ENCODE peak calls at places on chromosomes 7 and 10, in eight cellular contexts. One of them, this sample, is unnamed.

GRCh38 chr10:70418229-70418628 is 14.3 kb downstream of the EIF4EBP2 start:
- DNase-seq in GM20000: no peak
- DNase-seq in A549: no peak
- DNase-seq in CD8-positive, alpha-beta T cell: no peak
- DNase-seq in activated CD8-positive, alpha-beta memory T cell treated with anti-CD3 and anti-CD28 coated beads, Interleukin-2, amount 50 U/mL, for 4 hours: no peak
- DNase-seq in iris pigment epithelial cell: peak; percentile 95
- DNase-seq in GM12865: no peak
- DNase-seq in A673: no peak
- DNase-seq in this sample: no peak

GRCh38 chr10:126294451-126294850 is 93.8 kb downstream of the ADAM12 start:
- DNase-seq in iris pigment epithelial cell: no peak
- DNase-seq in GM20000: no peak
- DNase-seq in A673: no peak
- DNase-seq in activated CD8-positive, alpha-beta memory T cell treated with anti-CD3 and anti-CD28 coated beads, Interleukin-2, amount 50 U/mL, for 4 hours: no peak
- DNase-seq in CD8-positive, alpha-beta T cell: no peak
- DNase-seq in GM12865: no peak
- DNase-seq in A549: no peak
- DNase-seq in this sample: no peak

GRCh38 chr7:148911626-148912025 is 27.5 kb upstream of the EZH2 start:
- DNase-seq in A673: no peak
- DNase-seq in GM20000: no peak
- DNase-seq in activated CD8-positive, alpha-beta memory T cell treated with anti-CD3 and anti-CD28 coated beads, Interleukin-2, amount 50 U/mL, for 4 hours: no peak
- DNase-seq in CD8-positive, alpha-beta T cell: no peak
- DNase-seq in A549: no peak
- DNase-seq in iris pigment epithelial cell: no peak
- DNase-seq in GM12865: no peak
- DNase-seq in this sample: no peak

GRCh38 chr10:31822616-31823318 is 105.9 kb downstream of the ARHGAP12 start:
- DNase-seq in CD8-positive, alpha-beta T cell: no peak
- DNase-seq in A549: no peak
- DNase-seq in iris pigment epithelial cell: no peak
- DNase-seq in A673: no peak
- DNase-seq in GM12865: no peak
- DNase-seq in GM20000: no peak
- DNase-seq in activated CD8-positive, alpha-beta memory T cell treated with anti-CD3 and anti-CD28 coated beads, Interleukin-2, amount 50 U/mL, for 4 hours: no peak
- DNase-seq in this sample: no peak

GRCh38 chr7:28473567-28474266 is 61.4 kb downstream of the CREB5 start:
- DNase-seq in CD8-positive, alpha-beta T cell: no peak
- DNase-seq in GM12865: no peak
- DNase-seq in A673: no peak
- DNase-seq in iris pigment epithelial cell: no peak
- DNase-seq in GM20000: no peak
- DNase-seq in activated CD8-positive, alpha-beta memory T cell treated with anti-CD3 and anti-CD28 coated beads, Interleukin-2, amount 50 U/mL, for 4 hours: no peak
- DNase-seq in A549: no peak
- DNase-seq in this sample: no peak

GRCh38 chr7:151776876-151777510 is 99.9 kb downstream of the PRKAG2 start:
- DNase-seq in iris pigment epithelial cell: no peak
- DNase-seq in A673: no peak
- DNase-seq in activated CD8-positive, alpha-beta memory T cell treated with anti-CD3 and anti-CD28 coated beads, Interleukin-2, amount 50 U/mL, for 4 hours: no peak
- DNase-seq in GM12865: no peak
- DNase-seq in GM20000: no peak
- DNase-seq in CD8-positive, alpha-beta T cell: no peak
- DNase-seq in A549: no peak
- DNase-seq in this sample: no peak

GRCh38 chr10:79441433-79441832 is 4.0 kb downstream of the ZCCHC24 start:
- DNase-seq in CD8-positive, alpha-beta T cell: no peak
- DNase-seq in GM12865: no peak
- DNase-seq in A549: no peak
- DNase-seq in A673: no peak
- DNase-seq in activated CD8-positive, alpha-beta memory T cell treated with anti-CD3 and anti-CD28 coated beads, Interleukin-2, amount 50 U/mL, for 4 hours: no peak
- DNase-seq in GM20000: no peak
- DNase-seq in iris pigment epithelial cell: no peak
- DNase-seq in this sample: no peak

GRCh38 chr7:151125459-151125834 is 39.2 kb downstream of the AGAP3 start:
- DNase-seq in GM20000: no peak
- DNase-seq in A673: peak; percentile 61
- DNase-seq in CD8-positive, alpha-beta T cell: no peak
- DNase-seq in GM12865: no peak
- DNase-seq in A549: no peak
- DNase-seq in activated CD8-positive, alpha-beta memory T cell treated with anti-CD3 and anti-CD28 coated beads, Interleukin-2, amount 50 U/mL, for 4 hours: no peak
- DNase-seq in iris pigment epithelial cell: no peak
- DNase-seq in this sample: no peak

GRCh38 chr10:18545626-18546025 is 105.8 kb downstream of the NSUN6 start:
- DNase-seq in CD8-positive, alpha-beta T cell: no peak
- DNase-seq in A673: peak; percentile 18
- DNase-seq in iris pigment epithelial cell: no peak
- DNase-seq in GM20000: peak; percentile 0
- DNase-seq in activated CD8-positive, alpha-beta memory T cell treated with anti-CD3 and anti-CD28 coated beads, Interleukin-2, amount 50 U/mL, for 4 hours: no peak
- DNase-seq in A549: no peak
- DNase-seq in GM12865: no peak
- DNase-seq in this sample: no peak

GRCh38 chr10:92242910-92243671 is 47.8 kb downstream of the CPEB3 start:
- DNase-seq in A549: no peak
- DNase-seq in GM12865: peak; percentile 72
- DNase-seq in activated CD8-positive, alpha-beta memory T cell treated with anti-CD3 and anti-CD28 coated beads, Interleukin-2, amount 50 U/mL, for 4 hours: peak; percentile 39
- DNase-seq in A673: peak; percentile 73
- DNase-seq in GM20000: peak; percentile 52
- DNase-seq in CD8-positive, alpha-beta T cell: peak; percentile 12
- DNase-seq in iris pigment epithelial cell: peak; percentile 81
- DNase-seq in this sample: peak; percentile 15

GRCh38 chr7:154388412-154388811 is 336.2 kb downstream of the DPP6 start:
- DNase-seq in A673: no peak
- DNase-seq in CD8-positive, alpha-beta T cell: no peak
- DNase-seq in GM12865: no peak
- DNase-seq in iris pigment epithelial cell: no peak
- DNase-seq in activated CD8-positive, alpha-beta memory T cell treated with anti-CD3 and anti-CD28 coated beads, Interleukin-2, amount 50 U/mL, for 4 hours: no peak
- DNase-seq in A549: no peak
- DNase-seq in GM20000: no peak
- DNase-seq in this sample: no peak

GRCh38 chr7:64799-65430 is 127.5 kb upstream of the FAM20C start:
- DNase-seq in A673: no peak
- DNase-seq in GM12865: no peak
- DNase-seq in A549: no peak
- DNase-seq in GM20000: no peak
- DNase-seq in CD8-positive, alpha-beta T cell: no peak
- DNase-seq in iris pigment epithelial cell: no peak
- DNase-seq in activated CD8-positive, alpha-beta memory T cell treated with anti-CD3 and anti-CD28 coated beads, Interleukin-2, amount 50 U/mL, for 4 hours: no peak
- DNase-seq in this sample: no peak

GRCh38 chr10:47255866-47256265 is 44.1 kb upstream of the GDF10 start:
- DNase-seq in GM12865: no peak
- DNase-seq in activated CD8-positive, alpha-beta memory T cell treated with anti-CD3 and anti-CD28 coated beads, Interleukin-2, amount 50 U/mL, for 4 hours: no peak
- DNase-seq in CD8-positive, alpha-beta T cell: no peak
- DNase-seq in A549: no peak
- DNase-seq in GM20000: no peak
- DNase-seq in iris pigment epithelial cell: no peak
- DNase-seq in A673: no peak
- DNase-seq in this sample: no peak

GRCh38 chr10:48363617-48364355 is 57.3 kb downstream of the MAPK8 start:
- DNase-seq in GM20000: peak; percentile 42
- DNase-seq in iris pigment epithelial cell: peak; percentile 80
- DNase-seq in activated CD8-positive, alpha-beta memory T cell treated with anti-CD3 and anti-CD28 coated beads, Interleukin-2, amount 50 U/mL, for 4 hours: peak; percentile 18
- DNase-seq in A673: peak; percentile 82
- DNase-seq in CD8-positive, alpha-beta T cell: no peak
- DNase-seq in GM12865: peak; percentile 74
- DNase-seq in A549: peak; percentile 28
- DNase-seq in this sample: peak; percentile 79

GRCh38 chr7:104135760-104136558 is 71.9 kb downstream of the ORC5 start:
- DNase-seq in activated CD8-positive, alpha-beta memory T cell treated with anti-CD3 and anti-CD28 coated beads, Interleukin-2, amount 50 U/mL, for 4 hours: no peak
- DNase-seq in iris pigment epithelial cell: no peak
- DNase-seq in A673: no peak
- DNase-seq in GM12865: no peak
- DNase-seq in GM20000: no peak
- DNase-seq in A549: no peak
- DNase-seq in CD8-positive, alpha-beta T cell: no peak
- DNase-seq in this sample: no peak

GRCh38 chr7:106736508-106737201 is 75.7 kb upstream of the CCDC71L start:
- DNase-seq in GM12865: peak; percentile 83
- DNase-seq in activated CD8-positive, alpha-beta memory T cell treated with anti-CD3 and anti-CD28 coated beads, Interleukin-2, amount 50 U/mL, for 4 hours: peak; percentile 18
- DNase-seq in CD8-positive, alpha-beta T cell: peak; percentile 22
- DNase-seq in A673: peak; percentile 75
- DNase-seq in A549: peak; percentile 32
- DNase-seq in GM20000: peak; percentile 70
- DNase-seq in iris pigment epithelial cell: peak; percentile 84
- DNase-seq in this sample: peak; percentile 17

GRCh38 chr10:22670796-22671195 is 43.6 kb downstream of the PIP4K2A start:
- DNase-seq in CD8-positive, alpha-beta T cell: no peak
- DNase-seq in A549: no peak
- DNase-seq in iris pigment epithelial cell: no peak
- DNase-seq in A673: peak; percentile 24
- DNase-seq in GM12865: no peak
- DNase-seq in activated CD8-positive, alpha-beta memory T cell treated with anti-CD3 and anti-CD28 coated beads, Interleukin-2, amount 50 U/mL, for 4 hours: no peak
- DNase-seq in GM20000: no peak
- DNase-seq in this sample: no peak

GRCh38 chr10:52984169-52984568 is 211.6 kb upstream of the MBL2 start:
- DNase-seq in activated CD8-positive, alpha-beta memory T cell treated with anti-CD3 and anti-CD28 coated beads, Interleukin-2, amount 50 U/mL, for 4 hours: no peak
- DNase-seq in A549: no peak
- DNase-seq in GM20000: no peak
- DNase-seq in iris pigment epithelial cell: no peak
- DNase-seq in CD8-positive, alpha-beta T cell: no peak
- DNase-seq in GM12865: no peak
- DNase-seq in A673: no peak
- DNase-seq in this sample: no peak

GRCh38 chr10:86334515-86335085 is 32.0 kb downstream of the GRID1 start:
- DNase-seq in GM20000: no peak
- DNase-seq in A549: no peak
- DNase-seq in activated CD8-positive, alpha-beta memory T cell treated with anti-CD3 and anti-CD28 coated beads, Interleukin-2, amount 50 U/mL, for 4 hours: no peak
- DNase-seq in iris pigment epithelial cell: no peak
- DNase-seq in GM12865: no peak
- DNase-seq in CD8-positive, alpha-beta T cell: no peak
- DNase-seq in A673: no peak
- DNase-seq in this sample: no peak

GRCh38 chr7:98520356-98520932 is 96.6 kb upstream of the NPTX2 start:
- DNase-seq in CD8-positive, alpha-beta T cell: no peak
- DNase-seq in A673: no peak
- DNase-seq in GM20000: no peak
- DNase-seq in activated CD8-positive, alpha-beta memory T cell treated with anti-CD3 and anti-CD28 coated beads, Interleukin-2, amount 50 U/mL, for 4 hours: no peak
- DNase-seq in A549: peak; percentile 41
- DNase-seq in GM12865: no peak
- DNase-seq in iris pigment epithelial cell: no peak
- DNase-seq in this sample: no peak

GRCh38 chr7:140607441-140607989 is 33.1 kb downstream of the DENND2A start:
- DNase-seq in GM20000: no peak
- DNase-seq in iris pigment epithelial cell: peak; percentile 14
- DNase-seq in CD8-positive, alpha-beta T cell: no peak
- DNase-seq in A549: no peak
- DNase-seq in GM12865: no peak
- DNase-seq in A673: no peak
- DNase-seq in activated CD8-positive, alpha-beta memory T cell treated with anti-CD3 and anti-CD28 coated beads, Interleukin-2, amount 50 U/mL, for 4 hours: no peak
- DNase-seq in this sample: no peak

GRCh38 chr10:91772869-91773268 is 25.4 kb upstream of the TNKS2 start:
- DNase-seq in GM12865: no peak
- DNase-seq in iris pigment epithelial cell: no peak
- DNase-seq in A549: no peak
- DNase-seq in activated CD8-positive, alpha-beta memory T cell treated with anti-CD3 and anti-CD28 coated beads, Interleukin-2, amount 50 U/mL, for 4 hours: no peak
- DNase-seq in A673: no peak
- DNase-seq in GM20000: no peak
- DNase-seq in CD8-positive, alpha-beta T cell: no peak
- DNase-seq in this sample: no peak

GRCh38 chr10:97553575-97554100 is 18.9 kb upstream of the ANKRD2 start:
- DNase-seq in CD8-positive, alpha-beta T cell: peak; percentile 38
- DNase-seq in activated CD8-positive, alpha-beta memory T cell treated with anti-CD3 and anti-CD28 coated beads, Interleukin-2, amount 50 U/mL, for 4 hours: peak; percentile 64
- DNase-seq in A673: peak; percentile 70
- DNase-seq in iris pigment epithelial cell: peak; percentile 78
- DNase-seq in A549: peak; percentile 76
- DNase-seq in GM12865: peak; percentile 81
- DNase-seq in GM20000: peak; percentile 61
- DNase-seq in this sample: peak; percentile 44

GRCh38 chr10:102243304-102243703 is 2.0 kb upstream of the PITX3 start:
- DNase-seq in iris pigment epithelial cell: peak; percentile 83
- DNase-seq in CD8-positive, alpha-beta T cell: no peak
- DNase-seq in GM20000: no peak
- DNase-seq in A549: no peak
- DNase-seq in activated CD8-positive, alpha-beta memory T cell treated with anti-CD3 and anti-CD28 coated beads, Interleukin-2, amount 50 U/mL, for 4 hours: no peak
- DNase-seq in A673: no peak
- DNase-seq in GM12865: no peak
- DNase-seq in this sample: no peak

GRCh38 chr10:49371967-49372366 is 23.9 kb downstream of the DRGX start:
- DNase-seq in GM12865: no peak
- DNase-seq in A673: no peak
- DNase-seq in A549: no peak
- DNase-seq in CD8-positive, alpha-beta T cell: no peak
- DNase-seq in activated CD8-positive, alpha-beta memory T cell treated with anti-CD3 and anti-CD28 coated beads, Interleukin-2, amount 50 U/mL, for 4 hours: no peak
- DNase-seq in iris pigment epithelial cell: no peak
- DNase-seq in GM20000: no peak
- DNase-seq in this sample: no peak

GRCh38 chr10:110993024-110993693 is 73.8 kb downstream of the SHOC2 start:
- DNase-seq in iris pigment epithelial cell: peak; percentile 95
- DNase-seq in A673: no peak
- DNase-seq in GM20000: peak; percentile 10
- DNase-seq in activated CD8-positive, alpha-beta memory T cell treated with anti-CD3 and anti-CD28 coated beads, Interleukin-2, amount 50 U/mL, for 4 hours: no peak
- DNase-seq in A549: no peak
- DNase-seq in CD8-positive, alpha-beta T cell: no peak
- DNase-seq in GM12865: peak; percentile 44
- DNase-seq in this sample: no peak

GRCh38 chr10:75335191-75335590 is 66.4 kb downstream of the ZNF503 start:
- DNase-seq in A673: no peak
- DNase-seq in GM20000: no peak
- DNase-seq in CD8-positive, alpha-beta T cell: no peak
- DNase-seq in iris pigment epithelial cell: no peak
- DNase-seq in activated CD8-positive, alpha-beta memory T cell treated with anti-CD3 and anti-CD28 coated beads, Interleukin-2, amount 50 U/mL, for 4 hours: no peak
- DNase-seq in GM12865: no peak
- DNase-seq in A549: no peak
- DNase-seq in this sample: no peak

GRCh38 chr7:35623381-35623780 is 71.6 kb downstream of the HERPUD2 start:
- DNase-seq in GM12865: no peak
- DNase-seq in activated CD8-positive, alpha-beta memory T cell treated with anti-CD3 and anti-CD28 coated beads, Interleukin-2, amount 50 U/mL, for 4 hours: no peak
- DNase-seq in iris pigment epithelial cell: no peak
- DNase-seq in GM20000: no peak
- DNase-seq in CD8-positive, alpha-beta T cell: no peak
- DNase-seq in A549: no peak
- DNase-seq in A673: no peak
- DNase-seq in this sample: no peak

GRCh38 chr10:26556756-26557640 is 118.9 kb downstream of the APBB1IP start:
- DNase-seq in GM20000: peak; percentile 73
- DNase-seq in A673: peak; percentile 68
- DNase-seq in iris pigment epithelial cell: peak; percentile 52
- DNase-seq in activated CD8-positive, alpha-beta memory T cell treated with anti-CD3 and anti-CD28 coated beads, Interleukin-2, amount 50 U/mL, for 4 hours: no peak
- DNase-seq in GM12865: peak; percentile 71
- DNase-seq in CD8-positive, alpha-beta T cell: peak; percentile 24
- DNase-seq in A549: peak; percentile 73
- DNase-seq in this sample: peak; percentile 5

GRCh38 chr10:98608417-98608816 is 161.7 kb upstream of the HPS1 start:
- DNase-seq in iris pigment epithelial cell: no peak
- DNase-seq in activated CD8-positive, alpha-beta memory T cell treated with anti-CD3 and anti-CD28 coated beads, Interleukin-2, amount 50 U/mL, for 4 hours: no peak
- DNase-seq in A549: no peak
- DNase-seq in CD8-positive, alpha-beta T cell: no peak
- DNase-seq in A673: no peak
- DNase-seq in GM20000: no peak
- DNase-seq in GM12865: no peak
- DNase-seq in this sample: no peak

GRCh38 chr10:116307450-116307849 is 16.8 kb upstream of the CCDC172 start:
- DNase-seq in A673: no peak
- DNase-seq in A549: no peak
- DNase-seq in GM20000: no peak
- DNase-seq in iris pigment epithelial cell: no peak
- DNase-seq in GM12865: no peak
- DNase-seq in activated CD8-positive, alpha-beta memory T cell treated with anti-CD3 and anti-CD28 coated beads, Interleukin-2, amount 50 U/mL, for 4 hours: no peak
- DNase-seq in CD8-positive, alpha-beta T cell: no peak
- DNase-seq in this sample: no peak

GRCh38 chr10:129710510-129710847 is 243.4 kb downstream of the MGMT start:
- DNase-seq in CD8-positive, alpha-beta T cell: no peak
- DNase-seq in A673: no peak
- DNase-seq in A549: no peak
- DNase-seq in iris pigment epithelial cell: no peak
- DNase-seq in GM12865: no peak
- DNase-seq in activated CD8-positive, alpha-beta memory T cell treated with anti-CD3 and anti-CD28 coated beads, Interleukin-2, amount 50 U/mL, for 4 hours: no peak
- DNase-seq in GM20000: no peak
- DNase-seq in this sample: no peak

GRCh38 chr10:88315746-88316145 is 267.4 kb downstream of the RNLS start:
- DNase-seq in iris pigment epithelial cell: peak; percentile 20
- DNase-seq in CD8-positive, alpha-beta T cell: no peak
- DNase-seq in A549: no peak
- DNase-seq in GM12865: no peak
- DNase-seq in activated CD8-positive, alpha-beta memory T cell treated with anti-CD3 and anti-CD28 coated beads, Interleukin-2, amount 50 U/mL, for 4 hours: no peak
- DNase-seq in A673: no peak
- DNase-seq in GM20000: no peak
- DNase-seq in this sample: no peak

GRCh38 chr7:142556745-142557144 is 192.5 kb upstream of the PRSS1 start:
- DNase-seq in GM20000: no peak
- DNase-seq in iris pigment epithelial cell: peak; percentile 99
- DNase-seq in A673: peak; percentile 40
- DNase-seq in GM12865: no peak
- DNase-seq in activated CD8-positive, alpha-beta memory T cell treated with anti-CD3 and anti-CD28 coated beads, Interleukin-2, amount 50 U/mL, for 4 hours: peak; percentile 20
- DNase-seq in CD8-positive, alpha-beta T cell: no peak
- DNase-seq in A549: peak; percentile 79
- DNase-seq in this sample: no peak

This sample was measured in CD4-positive, CD25-positive, alpha-beta regulatory T cell.